ENCODE peak calls at places on chromosomes 13 and 19, in ten cellular contexts. A is T-cell; K is NCI-H2081; Z is fibroblast of the aortic adventitia; S is NCI-H1694; B is cerebellum; G is heart right ventricle; U is spleen; E is T-helper 9 cell; J is stimulated activated CD4-positive, alpha-beta T cell treated with anti-CD3 and anti-CD28 coated beads, TNF-alpha, amount 100 ng/mL, for 1 hour. L is an unnamed sample.

GRCh38 chr13:38334845-38335244 is 14.8 kb upstream of the UFM1 start:
- DNase-seq in E (no peak), J (no peak), A (no peak), Z (no peak), G (no peak), K (no peak), S (no peak), B (no peak), U (no peak), L (peak)

GRCh38 chr19:51368366-51369282 is at the start of gene CLDND2:
- DNase-seq in E (no peak), S (no peak), U (no peak), G (no peak), B (no peak), K (no peak), J (no peak), A (no peak), Z (no peak), L (no peak)

GRCh38 chr19:42095814-42096230 is 19.9 kb downstream of the ZNF574 start:
- DNase-seq in A (no peak), K (no peak), S (no peak), J (no peak), U (no peak), B (no peak), Z (no peak), G (no peak), E (no peak), L (no peak)

GRCh38 chr19:7904074-7905020 is 670 bp downstream of the MAP2K7 start:
- DNase-seq in S (no peak), G (no peak), Z (no peak), A (peak), B (no peak), K (peak), E (peak), U (peak), J (peak), L (no peak)

GRCh38 chr19:15379996-15380647 is 535 bp upstream of the AKAP8 start:
- DNase-seq in K (peak), A (no peak), E (no peak), B (no peak), G (no peak), Z (peak), J (no peak), S (peak), U (no peak), L (peak)

GRCh38 chr13:113804703-113805430 is 45.8 kb downstream of the TMEM255B start:
- DNase-seq in G (no peak), B (no peak), S (no peak), Z (no peak), J (no peak), K (no peak), A (no peak), E (no peak), U (peak), L (no peak)

GRCh38 chr19:4847190-4847973 is 15.9 kb upstream of the TICAM1 start:
- DNase-seq in G (no peak), A (no peak), E (no peak), S (no peak), U (no peak), B (no peak), J (no peak), Z (no peak), K (no peak), L (no peak)

GRCh38 chr19:1421958-1422305 is 14.5 kb downstream of the DAZAP1 start:
- DNase-seq in J (no peak), Z (no peak), S (no peak), A (no peak), U (no peak), B (no peak), K (no peak), E (no peak), G (no peak), L (no peak)

GRCh38 chr13:30255696-30256095 is 51.7 kb downstream of the KATNAL1 start:
- DNase-seq in S (no peak), A (no peak), E (no peak), K (no peak), B (no peak), J (no peak), G (no peak), Z (peak), U (no peak), L (no peak)

GRCh38 chr13:110471156-110471832 is 90.2 kb downstream of the RAB20 start:
- DNase-seq in U (peak), E (no peak), B (no peak), S (no peak), Z (no peak), G (no peak), J (no peak), K (no peak), A (no peak), L (no peak)

GRCh38 chr13:35888327-35888940 is 242.7 kb downstream of the DCLK1 start:
- DNase-seq in B (peak), K (peak), S (peak), U (no peak), Z (peak), G (no peak), J (no peak), E (no peak), A (no peak), L (no peak)

GRCh38 chr13:113783482-113783881 is 24.5 kb downstream of the TMEM255B start:
- DNase-seq in U (peak), A (no peak), J (no peak), G (no peak), E (no peak), B (no peak), S (no peak), Z (no peak), K (no peak), L (no peak)

GRCh38 chr13:26786651-26787295 is 26.2 kb upstream of the GPR12 start:
- DNase-seq in J (no peak), S (no peak), G (no peak), K (no peak), U (no peak), B (peak), E (no peak), A (no peak), Z (no peak), L (no peak)

GRCh38 chr13:97849305-97849704 is 104.2 kb upstream of the IPO5 start:
- DNase-seq in U (no peak), G (no peak), S (no peak), B (no peak), A (no peak), Z (peak), E (no peak), K (peak), J (no peak), L (peak)

GRCh38 chr13:111005808-111006494 is 91.1 kb upstream of the ANKRD10 start:
- DNase-seq in J (no peak), E (no peak), S (no peak), B (no peak), Z (peak), A (no peak), G (peak), U (peak), K (no peak), L (no peak)

GRCh38 chr13:29547135-29547534 is 48.4 kb downstream of the SLC7A1 start:
- DNase-seq in J (no peak), B (no peak), A (no peak), S (no peak), Z (peak), U (no peak), K (no peak), G (no peak), E (no peak), L (no peak)

GRCh38 chr19:55418185-55418584 is 10.6 kb upstream of the UBE2S start:
- DNase-seq in J (no peak), B (peak), E (peak), A (no peak), K (peak), Z (peak), G (no peak), U (no peak), S (peak), L (peak)

GRCh38 chr13:26628706-26629105 is 71.2 kb downstream of the WASF3 start:
- DNase-seq in B (no peak), S (peak), E (no peak), K (no peak), Z (peak), J (no peak), G (no peak), U (no peak), A (no peak), L (peak)

GRCh38 chr13:112587359-112587766 is 590 bp downstream of the TUBGCP3 start:
- DNase-seq in J (no peak), Z (peak), B (peak), E (peak), A (peak), U (peak), G (peak), K (peak), S (peak), L (peak)

GRCh38 chr13:35378939-35379338 is 97.5 kb downstream of the MAB21L1 start:
- DNase-seq in A (no peak), J (no peak), K (no peak), E (no peak), Z (peak), B (no peak), G (no peak), S (no peak), U (no peak), L (no peak)

GRCh38 chr19:45340899-45341453 is 426 bp downstream of the KLC3 start:
- DNase-seq in S (no peak), K (no peak), B (no peak), A (no peak), G (no peak), U (no peak), E (no peak), J (no peak), Z (peak), L (no peak)

GRCh38 chr13:64884976-64885375 is 2345.2 kb downstream of the PCDH9 start:
- DNase-seq in B (no peak), E (no peak), G (no peak), K (no peak), Z (no peak), S (no peak), J (no peak), A (no peak), U (no peak), L (no peak)

GRCh38 chr19:2552859-2553258 is 76.9 kb downstream of the GADD45B start:
- DNase-seq in K (no peak), J (peak), S (no peak), U (peak), E (peak), A (no peak), G (no peak), B (no peak), Z (no peak), L (no peak)

GRCh38 chr13:30156270-30156669 is 151.1 kb downstream of the KATNAL1 start:
- DNase-seq in A (no peak), B (no peak), J (no peak), Z (no peak), G (no peak), K (no peak), E (no peak), U (peak), S (no peak), L (no peak)

GRCh38 chr13:112510002-112510780 is 77.8 kb downstream of the TUBGCP3 start:
- DNase-seq in B (peak), G (no peak), S (no peak), A (no peak), U (no peak), J (no peak), Z (peak), E (no peak), K (peak), L (peak)

GRCh38 chr13:66461021-66461420 is 769.1 kb downstream of the PCDH9 start:
- DNase-seq in E (no peak), U (no peak), G (no peak), K (no peak), J (no peak), Z (peak), A (no peak), B (no peak), S (no peak), L (no peak)

GRCh38 chr13:66618702-66619101 is 611.4 kb downstream of the PCDH9 start:
- DNase-seq in A (no peak), J (no peak), E (no peak), K (no peak), B (no peak), U (no peak), S (peak), Z (peak), G (no peak), L (peak)